ENCODE peak calls at places on chromosomes 2 and 18, in ten cellular contexts. S, Z, X, W, M, J, K, T, L and D are unnamed samples.

GRCh38 chr2:162057426-162057825 is 16.6 kb downstream of the DPP4 start:
- DNase-seq in S (no peak), Z (no peak), X (no peak), W (no peak), M (no peak), J (no peak), K (no peak), T (no peak), L (no peak), D (no peak)

GRCh38 chr2:231800493-231801091 is 14.3 kb downstream of the COPS7B start:
- DNase-seq in S (peak; percentile 50), Z (no peak), X (peak; percentile 55), W (peak; percentile 17), M (peak; percentile 51), J (peak; percentile 29), K (peak; percentile 26), T (no peak), L (peak; percentile 81), D (peak; percentile 17)

GRCh38 chr2:169709335-169709734 is 15.1 kb downstream of the PHOSPHO2 start:
- DNase-seq in S (no peak), Z (no peak), X (no peak), W (no peak), M (peak; percentile 69), J (no peak), K (no peak), T (no peak), L (no peak), D (no peak)

GRCh38 chr2:148135705-148136104 is 114.8 kb downstream of the MBD5 start:
- DNase-seq in S (no peak), Z (no peak), X (no peak), W (no peak), M (no peak), J (peak; percentile 12), K (no peak), T (no peak), L (no peak), D (no peak)

GRCh38 chr2:29233428-29233827 is 118.2 kb downstream of the CLIP4 start:
- DNase-seq in S (no peak), Z (peak; percentile 58), X (no peak), W (no peak), M (no peak), J (no peak), K (no peak), T (no peak), L (no peak), D (no peak)

GRCh38 chr2:23691106-23691470 is 235.8 kb downstream of the ATAD2B start:
- DNase-seq in S (no peak), Z (no peak), X (no peak), W (no peak), M (no peak), J (no peak), K (no peak), T (no peak), L (no peak), D (no peak)

GRCh38 chr2:210998334-210998733 is 441.9 kb downstream of the CPS1 start:
- DNase-seq in S (no peak), Z (no peak), X (no peak), W (no peak), M (no peak), J (no peak), K (no peak), T (no peak), L (no peak), D (no peak)

GRCh38 chr2:54341656-54342055 is 85.6 kb upstream of the TSPYL6 start:
- DNase-seq in S (no peak), Z (no peak), X (no peak), W (no peak), M (peak; percentile 37), J (no peak), K (no peak), T (no peak), L (peak; percentile 24), D (no peak)

DNA sequence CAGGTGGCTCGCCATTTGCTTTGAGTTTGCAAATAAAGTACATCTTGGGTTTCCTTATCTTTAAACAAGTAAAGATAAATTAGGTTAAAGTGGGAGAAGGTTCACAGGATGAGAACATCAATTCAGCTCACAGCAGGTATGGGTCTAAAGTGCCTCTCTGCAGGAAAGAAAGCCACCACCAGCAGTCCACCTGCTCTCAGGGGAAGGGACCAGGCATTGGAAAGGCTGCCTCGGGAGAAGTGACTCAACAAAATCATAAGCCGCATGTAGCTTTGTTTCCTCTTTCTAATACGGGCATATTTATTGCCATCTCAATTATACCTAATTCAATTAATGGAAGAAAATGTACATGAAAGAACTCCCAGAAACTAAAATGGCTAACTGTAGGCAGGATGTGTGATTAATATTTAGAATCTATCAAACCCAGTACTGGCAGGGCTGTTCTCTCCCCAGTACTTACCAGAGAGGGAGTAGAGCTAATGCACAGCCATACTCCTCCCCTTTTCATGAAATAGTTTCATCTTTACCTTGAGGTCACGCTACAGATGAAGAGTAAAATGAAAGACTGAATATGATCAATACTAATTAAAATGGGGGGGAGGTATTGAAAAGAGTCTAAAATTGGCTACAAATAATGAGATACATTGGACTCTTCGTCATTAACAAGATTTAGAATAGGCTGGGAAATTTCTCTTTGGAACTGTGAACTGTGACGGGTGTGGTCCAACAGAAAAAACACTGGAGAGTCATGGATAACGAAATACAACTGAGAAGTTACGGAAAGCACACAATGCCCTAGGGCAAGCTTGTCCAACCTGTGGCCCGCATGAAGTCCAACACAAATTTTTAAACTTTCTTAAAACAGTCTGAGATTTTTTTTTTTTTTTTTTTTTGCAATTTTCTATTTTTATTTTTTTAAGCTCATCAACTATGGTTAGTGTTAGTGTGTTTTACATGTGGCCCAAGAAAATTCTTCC is 28.1 kb downstream of the CDC42EP3 start:
- DNase-seq in S (no peak), Z (no peak), X (no peak), W (no peak), M (no peak), J (no peak), K (no peak), T (no peak), L (no peak), D (no peak)
- H3K4me1 ChIP-seq in S (peaks cover 13% of the 10 kb centered on the region), Z (no peaks in the 10 kb centered on the region), X (no peaks in the 10 kb centered on the region), W (peaks cover 20% of the 10 kb centered on the region), M (no peaks in the 10 kb centered on the region), J (peaks cover 26% of the 10 kb centered on the region), K (peaks cover 6% of the 10 kb centered on the region), T (peaks cover 26% of the 10 kb centered on the region), L (no peaks in the 10 kb centered on the region), D (no peaks in the 10 kb centered on the region)

GRCh38 chr2:119025762-119026351 is 83.9 kb downstream of the MARCO start:
- DNase-seq in S (no peak), Z (no peak), X (no peak), W (no peak), M (no peak), J (no peak), K (no peak), T (no peak), L (no peak), D (no peak)

GRCh38 chr2:119029297-119029696 is 87.3 kb downstream of the MARCO start:
- DNase-seq in S (no peak), Z (no peak), X (no peak), W (no peak), M (no peak), J (no peak), K (no peak), T (no peak), L (no peak), D (no peak)

GRCh38 chr2:119024568-119024967 is 82.6 kb downstream of the MARCO start:
- DNase-seq in S (no peak), Z (no peak), X (no peak), W (no peak), M (no peak), J (no peak), K (no peak), T (no peak), L (no peak), D (no peak)

GRCh38 chr2:119025013-119025412 is 83.0 kb downstream of the MARCO start:
- DNase-seq in S (no peak), Z (no peak), X (no peak), W (no peak), M (peak; percentile 9), J (no peak), K (no peak), T (peak; percentile 34), L (no peak), D (no peak)

GRCh38 chr2:119028327-119029174 is 86.6 kb downstream of the MARCO start:
- DNase-seq in S (peak; percentile 59), Z (no peak), X (peak; percentile 45), W (peak; percentile 15), M (peak; percentile 43), J (peak; percentile 25), K (peak; percentile 18), T (no peak), L (peak; percentile 85), D (peak; percentile 25)
- TF ChIP-seq CTCF in S (peak; percentile 18), Z (no peak), X (peak; percentile 70), W (peak; percentile 44), M (peak; percentile 61), J (peak; percentile 58), K (peak; percentile 24), T (peak; percentile 34), L (peak; percentile 79), D (peak; percentile 26)

GRCh38 chr18:55587341-55588000 is 521 bp downstream of the TCF4 start:
- DNase-seq in S (no peak), Z (no peak), X (no peak), W (peak; percentile 62), M (peak; percentile 62), J (peak; percentile 51), K (no peak), T (peak; percentile 33), L (peak; percentile 58), D (no peak)

GRCh38 chr18:55586841-55587240 is 1.2 kb downstream of the TCF4 start:
- DNase-seq in S (no peak), Z (no peak), X (no peak), W (peak; percentile 73), M (peak; percentile 59), J (peak; percentile 53), K (no peak), T (no peak), L (no peak), D (no peak)

GRCh38 chr18:55585586-55586521 is 2.1 kb downstream of the TCF4 start:
- DNase-seq in S (no peak), Z (no peak), X (no peak), W (peak; percentile 62), M (peak; percentile 42), J (peak; percentile 35), K (no peak), T (peak; percentile 22), L (peak; percentile 25), D (no peak)

GRCh38 chr18:55582325-55582724 is 5.7 kb downstream of the TCF4 start:
- DNase-seq in S (no peak), Z (no peak), X (no peak), W (peak; percentile 63), M (no peak), J (no peak), K (no peak), T (no peak), L (peak; percentile 82), D (no peak)

GRCh38 chr18:55585050-55585449 is 2.9 kb downstream of the TCF4 start:
- DNase-seq in S (no peak), Z (no peak), X (no peak), W (peak; percentile 16), M (no peak), J (no peak), K (no peak), T (no peak), L (no peak), D (no peak)
- H3K4me1 ChIP-seq in S (no peaks in the 10 kb centered on the region), Z (peaks cover 42% of the 10 kb centered on the region), X (no peaks in the 10 kb centered on the region), W (peaks cover 4% of the 10 kb centered on the region), M (peaks cover 27% of the 10 kb centered on the region), J (peaks cover 6% of the 10 kb centered on the region), K (peaks cover 4% of the 10 kb centered on the region), T (peaks cover 11% of the 10 kb centered on the region), L (peaks cover 32% of the 10 kb centered on the region), D (no peaks in the 10 kb centered on the region)

DNA sequence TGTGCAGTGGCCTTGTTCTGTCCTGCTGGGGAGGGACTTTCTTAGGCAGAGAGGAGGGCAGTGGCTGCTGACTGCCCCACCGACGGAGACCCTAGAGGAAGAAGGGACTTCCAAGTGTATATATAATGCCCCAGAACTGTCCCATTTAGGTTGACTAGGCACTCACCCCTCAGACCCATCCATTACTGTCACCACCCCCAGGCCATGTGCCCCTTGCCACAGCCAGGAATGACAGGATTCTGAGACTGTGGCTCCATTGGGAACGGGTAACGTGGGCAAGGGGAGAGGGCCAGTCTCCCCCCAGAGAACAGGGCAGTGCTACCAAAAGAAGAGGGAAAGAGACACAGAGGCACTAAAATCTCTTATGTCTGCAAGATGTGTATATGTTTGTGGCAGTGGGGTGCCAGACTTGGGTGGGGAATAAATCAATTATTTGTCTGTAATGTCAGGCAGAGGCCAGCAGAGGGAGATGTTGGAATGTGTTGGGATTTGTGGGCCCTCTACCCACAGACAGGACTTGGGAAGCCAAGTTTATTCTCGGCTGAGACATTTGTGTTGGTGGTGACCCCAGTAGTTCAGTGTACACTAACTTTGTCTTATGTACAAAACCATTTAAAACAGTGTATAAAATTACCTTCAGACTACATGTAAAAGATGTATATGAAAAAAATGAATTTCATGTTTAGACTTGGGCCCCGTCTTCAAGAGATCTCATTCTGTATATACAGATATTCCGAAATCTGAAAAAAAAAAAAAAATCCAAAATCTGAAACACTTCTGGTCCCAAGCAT is 24.0 kb upstream of the TMEM37 start:
- DNase-seq in S (peak; percentile 58), Z (no peak), X (peak; percentile 73), W (peak; percentile 42), M (peak; percentile 79), J (peak; percentile 58), K (peak; percentile 56), T (peak; percentile 28), L (peak; percentile 75), D (peak; percentile 63)
- TF ChIP-seq CTCF in S (peak; percentile 85), Z (peak; percentile 78), X (peak; percentile 96), W (peak; percentile 84), M (peak; percentile 76), J (peak; percentile 91), K (peak; percentile 80), T (peak; percentile 79), L (peak; percentile 80), D (peak; percentile 50)